ENCODE peak calls at places on chromosome 2, in nine cellular contexts. B is left ventricle myocardium inferior; Y is choroid plexus epithelial cell; M is lower lobe of right lung; S is CD8-positive, alpha-beta T cell; O is stomach; T is colonic mucosa; K is upper lobe of right lung; F is WERI-Rb-1. N is an unnamed sample.

GRCh38 chr2:174335605-174336402 is 1.1 kb downstream of the SP9 start:
- DNase-seq in T (no peak), Y (no peak), F (peak; percentile 39), O (no peak), M (no peak), K (no peak), S (no peak), B (no peak), N (no peak)

GRCh38 chr2:77397763-77398162 is 124.4 kb downstream of the LRRTM4 start:
- DNase-seq in M (no peak), B (no peak), T (no peak), Y (no peak), F (no peak), K (no peak), S (no peak), O (no peak), N (no peak)

GRCh38 chr2:160220001-160220400 is 19.9 kb upstream of the ITGB6 start:
- DNase-seq in T (no peak), F (no peak), B (no peak), M (no peak), Y (no peak), O (no peak), S (no peak), K (no peak), N (no peak)

GRCh38 chr2:176814740-176815367 is 397.7 kb upstream of the HNRNPA3 start:
- DNase-seq in T (no peak), K (no peak), M (no peak), Y (peak; percentile 43), B (no peak), S (no peak), O (no peak), F (no peak), N (peak; percentile 36)

GRCh38 chr2:240450532-240451107 is 15.2 kb downstream of the GPC1 start:
- DNase-seq in Y (no peak), T (no peak), K (no peak), O (no peak), F (no peak), S (no peak), B (no peak), M (peak; percentile 39), N (no peak)

GRCh38 chr2:225512873-225513580 is 113.5 kb downstream of the NYAP2 start:
- DNase-seq in B (no peak), O (no peak), K (no peak), M (no peak), F (no peak), Y (peak; percentile 84), S (no peak), T (no peak), N (peak; percentile 60)

GRCh38 chr2:232838406-232838874 is 31.6 kb upstream of the SNORC start:
- DNase-seq in B (no peak), O (no peak), M (no peak), T (peak; percentile 76), S (peak; percentile 15), K (no peak), Y (peak; percentile 17), F (no peak), N (peak; percentile 7)

GRCh38 chr2:36988008-36988407 is 21.7 kb upstream of the STRN start:
- DNase-seq in K (no peak), F (no peak), S (no peak), Y (no peak), B (no peak), O (no peak), M (no peak), T (no peak), N (no peak)

GRCh38 chr2:33034784-33035183 is 88.0 kb downstream of the LTBP1 start:
- DNase-seq in S (no peak), B (no peak), K (no peak), F (no peak), Y (peak; percentile 52), O (no peak), M (no peak), T (no peak), N (peak; percentile 74)

GRCh38 chr2:240585101-240585500 is 1.4 kb upstream of the CAPN10 start:
- DNase-seq in T (no peak), S (no peak), K (peak; percentile 26), M (peak; percentile 28), O (no peak), F (no peak), Y (no peak), B (peak; percentile 6), N (no peak)

GRCh38 chr2:213411582-213412289 is 127.5 kb downstream of the SPAG16 start:
- DNase-seq in T (peak; percentile 41), Y (no peak), M (no peak), F (no peak), S (no peak), O (no peak), B (no peak), K (no peak), N (no peak)

GRCh38 chr2:119402645-119403560 is 28.8 kb upstream of the TMEM37 start:
- DNase-seq in F (no peak), S (no peak), B (peak; percentile 30), O (peak; percentile 83), M (no peak), Y (no peak), K (no peak), T (peak; percentile 84), N (no peak)

GRCh38 chr2:11904029-11904428 is 157.6 kb downstream of the LPIN1 start:
- DNase-seq in Y (no peak), S (no peak), F (peak; percentile 27), B (no peak), K (no peak), T (no peak), M (peak; percentile 60), O (no peak), N (no peak)

GRCh38 chr2:99662761-99663341 is 173.0 kb upstream of the REV1 start:
- DNase-seq in S (no peak), O (no peak), K (no peak), M (no peak), F (no peak), T (no peak), Y (peak; percentile 79), B (no peak), N (peak; percentile 97)

GRCh38 chr2:216768908-216769401 is 73.6 kb upstream of the IGFBP5 start:
- DNase-seq in T (no peak), M (no peak), B (no peak), O (no peak), F (no peak), K (no peak), Y (no peak), S (no peak), N (no peak)

GRCh38 chr2:103401621-103402020 is 639.8 kb downstream of the TMEM182 start:
- DNase-seq in T (no peak), Y (peak; percentile 78), K (no peak), S (no peak), M (no peak), F (no peak), O (no peak), B (no peak), N (peak; percentile 94)

GRCh38 chr2:152093464-152093863 is 5.4 kb downstream of the CACNB4 start:
- DNase-seq in T (no peak), B (no peak), F (no peak), K (no peak), S (no peak), Y (no peak), O (no peak), M (no peak), N (no peak)

GRCh38 chr2:19648583-19648982 is 253.2 kb downstream of the TTC32 start:
- DNase-seq in F (no peak), M (no peak), O (no peak), K (no peak), T (no peak), B (peak; percentile 49), Y (peak; percentile 81), S (no peak), N (peak; percentile 78)

GRCh38 chr2:187580462-187581124 is 26.4 kb upstream of the TFPI start:
- DNase-seq in O (no peak), M (no peak), K (no peak), S (no peak), F (no peak), B (no peak), T (no peak), Y (peak; percentile 92), N (peak; percentile 87)

GRCh38 chr2:217878865-217879595 is 123.8 kb downstream of the TNS1 start:
- DNase-seq in M (no peak), T (no peak), K (no peak), B (no peak), F (no peak), S (no peak), O (no peak), Y (no peak), N (no peak)
- TF ChIP-seq CTCF in M (no peak), T (no peak), K (no peak), B (no peak), F (peak; percentile 64), S (no peak), O (no peak), Y (peak; percentile 13), N (no peak)

GRCh38 chr2:237365671-237366070 is 48.3 kb downstream of the COL6A3 start:
- DNase-seq in B (no peak), F (no peak), O (no peak), K (no peak), T (no peak), Y (no peak), S (no peak), M (no peak), N (no peak)

GRCh38 chr2:237361194-237361986 is 52.6 kb downstream of the COL6A3 start:
- DNase-seq in Y (no peak), B (no peak), O (no peak), F (no peak), K (no peak), T (no peak), S (no peak), M (no peak), N (no peak)

GRCh38 chr2:237359894-237360780 is 53.8 kb downstream of the COL6A3 start:
- DNase-seq in M (no peak), Y (no peak), K (no peak), F (no peak), O (no peak), T (no peak), B (no peak), S (no peak), N (no peak)

GRCh38 chr2:237358721-237359595 is 55.0 kb downstream of the COL6A3 start:
- DNase-seq in B (no peak), O (no peak), F (no peak), S (no peak), T (no peak), M (no peak), K (no peak), Y (no peak), N (no peak)

GRCh38 chr2:237364655-237365054 is 49.3 kb downstream of the COL6A3 start:
- DNase-seq in O (no peak), B (no peak), M (no peak), Y (no peak), F (no peak), T (no peak), K (no peak), S (no peak), N (no peak)
- H3K4me3 ChIP-seq in O (no peak overlapping the region), B (no peak overlapping the region), M (no peak overlapping the region), Y (no peak overlapping the region), F (no peak overlapping the region), T (no peak overlapping the region), K (no peak overlapping the region), S (no peak overlapping the region), N (no peak overlapping the region)

GRCh38 chr2:96579422-96579821 is 42.9 kb downstream of the ARID5A start:
- DNase-seq in M (no peak), B (no peak), K (no peak), F (no peak), O (no peak), S (no peak), T (no peak), Y (no peak), N (no peak)
- TF ChIP-seq CTCF in M (no peak), B (no peak), K (no peak), F (no peak), O (no peak), S (no peak), T (no peak), Y (no peak), N (no peak)

GRCh38 chr2:49490710-49491109 is 336.4 kb upstream of the FSHR start:
- DNase-seq in F (peak; percentile 79), S (no peak), B (no peak), M (peak; percentile 36), K (no peak), O (peak; percentile 45), T (peak; percentile 28), Y (no peak), N (no peak)
- H3K4me3 ChIP-seq in F (no peak overlapping the region), S (no peak overlapping the region), B (no peak overlapping the region), M (no peak overlapping the region), K (no peak overlapping the region), O (no peak overlapping the region), T (no peak overlapping the region), Y (no peak overlapping the region), N (no peak overlapping the region)

N was measured in astrocyte of the spinal cord.